ENCODE peak calls at places on chromosomes 7 and 10, in six cellular contexts. V is stimulated activated naive CD8-positive, alpha-beta T cell treated with anti-CD3 and anti-CD28 coated beads, Interleukin-15, amount 100 ng/mL, for 72 hours; U is iPS-NIHi11; A is AG04450; Q is anterior cingulate cortex; G is kidney. Z is an unnamed sample.

GRCh38 chr7:34886856-34887255 is 150.4 kb downstream of the DPY19L1 start:
- DNase-seq in U (no peak), G (no peak), V (no peak), A (no peak), Q (no peak), Z (no peak)

GRCh38 chr10:112959207-112959838 is 9.3 kb downstream of the TCF7L2 start:
- DNase-seq in V (no peak), U (no peak), A (no peak), Q (no peak), G (no peak), Z (no peak)

GRCh38 chr7:88455696-88456095 is 149.0 kb upstream of the STEAP4 start:
- DNase-seq in A (no peak), Q (no peak), G (no peak), V (no peak), U (peak), Z (no peak)

GRCh38 chr7:36078816-36079360 is 74.2 kb upstream of the EEPD1 start:
- DNase-seq in V (no peak), U (no peak), Q (no peak), A (no peak), G (no peak), Z (no peak)

GRCh38 chr10:112949128-112949823 is 771 bp upstream of the TCF7L2 start:
- DNase-seq in V (no peak), G (no peak), A (no peak), Q (no peak), U (no peak), Z (no peak)

GRCh38 chr10:96390460-96390864 is 31.7 kb upstream of the OPALIN start:
- DNase-seq in G (no peak), A (no peak), V (no peak), U (no peak), Q (peak), Z (peak)

GRCh38 chr10:62993121-62993520 is 140.0 kb upstream of the NRBF2 start:
- DNase-seq in G (no peak), A (no peak), U (no peak), V (no peak), Q (no peak), Z (no peak)

GRCh38 chr10:82266438-82266837 is 391.4 kb downstream of the NRG3 start:
- DNase-seq in A (no peak), Q (no peak), G (no peak), V (no peak), U (no peak), Z (no peak)

GRCh38 chr10:29648114-29648982 is 13.6 kb upstream of the SVIL start:
- DNase-seq in Q (no peak), V (peak), U (no peak), G (no peak), A (no peak), Z (no peak)

GRCh38 chr7:112592565-112592964 is 111.8 kb downstream of the LSMEM1 start:
- DNase-seq in V (no peak), G (no peak), A (no peak), U (no peak), Q (no peak), Z (no peak)

GRCh38 chr7:135644154-135644553 is 18.2 kb upstream of the STMP1 start:
- DNase-seq in V (no peak), Q (no peak), U (no peak), A (no peak), G (no peak), Z (no peak)

GRCh38 chr10:43212043-43212721 is 54.7 kb downstream of the RASGEF1A start:
- DNase-seq in U (no peak), A (no peak), V (no peak), Q (no peak), G (peak), Z (no peak)

GRCh38 chr7:31192996-31193395 is 140.9 kb downstream of the ADCYAP1R1 start:
- DNase-seq in V (peak), U (peak), Q (no peak), A (no peak), G (peak), Z (peak)

GRCh38 chr7:157423348-157423747 is 86.5 kb downstream of the DNAJB6 start:
- DNase-seq in U (no peak), A (no peak), Q (no peak), V (no peak), G (no peak), Z (no peak)

GRCh38 chr10:60549686-60550085 is 160.0 kb upstream of the ANK3 start:
- DNase-seq in V (no peak), A (no peak), G (no peak), U (peak), Q (no peak), Z (no peak)

Z was measured in hypothalamus.